ENCODE peak calls at places on chromosomes 12 and 14, in six cellular contexts. Y is endothelial cell of umbilical vein, S is prostate gland, Z is adrenal gland, O is tibial artery, R is cardiac muscle cell. U is an unnamed sample. For H3K4me1, the result is how much of the 10 kb centered on the place peaks cover.

GRCh38 chr14:88871429-88871828 is 47.0 kb downstream of the TTC8 start:
- DNase-seq in Y (no peak), S (no peak), Z (no peak), O (no peak), R (no peak), U (no peak)

GRCh38 chr12:56202366-56202765 is 13.1 kb upstream of the SMARCC2 start:
- DNase-seq in Y (peak), S (no peak), Z (no peak), O (no peak), R (no peak), U (no peak)

GRCh38 chr14:33834101-33834955 is 116.5 kb downstream of the EGLN3 start:
- DNase-seq in Y (no peak), S (no peak), Z (no peak), O (no peak), R (no peak), U (no peak)

GRCh38 chr14:62626416-62626815 is 418.8 kb downstream of the KCNH5 start:
- DNase-seq in Y (no peak), S (no peak), Z (no peak), O (no peak), R (no peak), U (no peak)

GRCh38 chr14:62722406-62722805 is 322.9 kb downstream of the KCNH5 start:
- DNase-seq in Y (no peak), S (no peak), Z (no peak), O (no peak), R (no peak), U (no peak)

GRCh38 chr14:77314043-77314442 is 6.6 kb downstream of the POMT2 start:
- DNase-seq in Y (no peak), S (peak), Z (peak), O (no peak), R (peak), U (no peak)

GRCh38 chr14:106201376-106201775 is 675.0 kb downstream of the TMEM121 start:
- DNase-seq in Y (no peak), S (no peak), Z (no peak), O (no peak), R (no peak), U (no peak)

GRCh38 chr14:52279405-52279804 is 11.9 kb downstream of the PTGDR start:
- DNase-seq in Y (no peak), S (no peak), Z (no peak), O (no peak), R (peak), U (no peak)

GRCh38 chr12:6451348-6452244 is at the start of gene TAPBPL:
- DNase-seq in Y (peak), S (peak), Z (peak), O (peak), R (peak), U (peak)

GRCh38 chr12:105588126-105588525 is 257.6 kb downstream of the C12orf75 start:
- DNase-seq in Y (no peak), S (no peak), Z (no peak), O (no peak), R (no peak), U (no peak)

GRCh38 chr12:71935594-71935993 is 3.1 kb upstream of the TPH2 start:
- DNase-seq in Y (no peak), S (no peak), Z (no peak), O (no peak), R (no peak), U (no peak)

GRCh38 chr12:106248849-106249371 is 1.1 kb upstream of the CKAP4 start:
- DNase-seq in Y (peak), S (no peak), Z (peak), O (peak), R (peak), U (no peak)

GRCh38 chr12:42166501-42166900 is 21.8 kb upstream of the GXYLT1 start:
- DNase-seq in Y (no peak), S (no peak), Z (no peak), O (no peak), R (peak), U (no peak)

GRCh38 chr12:127075981-127076380 is 1191.0 kb upstream of the TMEM132C start:
- DNase-seq in Y (no peak), S (no peak), Z (no peak), O (no peak), R (no peak), U (no peak)

GRCh38 chr12:62724947-62725447 is 210.0 kb downstream of the PPM1H start:
- DNase-seq in Y (peak), S (peak), Z (peak), O (peak), R (peak), U (no peak)

GRCh38 chr12:54374555-54375257 is 9.8 kb downstream of the ZNF385A start:
- DNase-seq in Y (no peak), S (no peak), Z (no peak), O (no peak), R (no peak), U (no peak)

GRCh38 chr14:55399912-55400311 is 11.7 kb downstream of the ATG14 start:
- DNase-seq in Y (peak), S (no peak), Z (no peak), O (no peak), R (no peak), U (no peak)

GRCh38 chr12:6838854-6839253 is 1.9 kb upstream of the GNB3 start:
- DNase-seq in Y (no peak), S (no peak), Z (no peak), O (no peak), R (no peak), U (no peak)

GRCh38 chr14:99658218-99658617 is 13.3 kb downstream of the HHIPL1 start:
- DNase-seq in Y (no peak), S (no peak), Z (no peak), O (no peak), R (no peak), U (no peak)

GRCh38 chr12:42346603-42347002 is 20.6 kb downstream of the PPHLN1 start:
- DNase-seq in Y (no peak), S (no peak), Z (no peak), O (no peak), R (no peak), U (no peak)

GRCh38 chr12:23352670-23353069 is 596.8 kb downstream of the SOX5 start:
- DNase-seq in Y (no peak), S (no peak), Z (no peak), O (no peak), R (no peak), U (no peak)

GRCh38 chr14:68819260-68819691 is 26.4 kb upstream of the ZFP36L1 start:
- DNase-seq in Y (no peak), S (no peak), Z (no peak), O (no peak), R (peak), U (no peak)

GRCh38 chr14:72527591-72527990 is 366.3 kb downstream of the DPF3 start:
- DNase-seq in Y (no peak), S (no peak), Z (no peak), O (no peak), R (no peak), U (no peak)

GRCh38 chr12:48002773-48003218 is 1.5 kb downstream of the COL2A1 start:
- DNase-seq in Y (peak), S (no peak), Z (no peak), O (no peak), R (peak), U (peak)

GRCh38 chr12:130394906-130395305 is 57.2 kb downstream of the PIWIL1 start:
- DNase-seq in Y (no peak), S (no peak), Z (no peak), O (no peak), R (no peak), U (no peak)

GRCh38 chr12:3114671-3115070 is 37.5 kb downstream of the TSPAN9 start:
- DNase-seq in Y (no peak), S (no peak), Z (no peak), O (no peak), R (no peak), U (no peak)

GRCh38 chr12:3115078-3115477 is 37.9 kb downstream of the TSPAN9 start:
- DNase-seq in Y (no peak), S (no peak), Z (no peak), O (no peak), R (no peak), U (no peak)

GRCh38 chr12:3117144-3117581 is 40.0 kb downstream of the TSPAN9 start:
- DNase-seq in Y (peak), S (no peak), Z (no peak), O (no peak), R (peak), U (no peak)

GRCh38 chr12:3117628-3118027 is 40.4 kb downstream of the TSPAN9 start:
- DNase-seq in Y (no peak), S (no peak), Z (no peak), O (no peak), R (peak), U (no peak)

DNA sequence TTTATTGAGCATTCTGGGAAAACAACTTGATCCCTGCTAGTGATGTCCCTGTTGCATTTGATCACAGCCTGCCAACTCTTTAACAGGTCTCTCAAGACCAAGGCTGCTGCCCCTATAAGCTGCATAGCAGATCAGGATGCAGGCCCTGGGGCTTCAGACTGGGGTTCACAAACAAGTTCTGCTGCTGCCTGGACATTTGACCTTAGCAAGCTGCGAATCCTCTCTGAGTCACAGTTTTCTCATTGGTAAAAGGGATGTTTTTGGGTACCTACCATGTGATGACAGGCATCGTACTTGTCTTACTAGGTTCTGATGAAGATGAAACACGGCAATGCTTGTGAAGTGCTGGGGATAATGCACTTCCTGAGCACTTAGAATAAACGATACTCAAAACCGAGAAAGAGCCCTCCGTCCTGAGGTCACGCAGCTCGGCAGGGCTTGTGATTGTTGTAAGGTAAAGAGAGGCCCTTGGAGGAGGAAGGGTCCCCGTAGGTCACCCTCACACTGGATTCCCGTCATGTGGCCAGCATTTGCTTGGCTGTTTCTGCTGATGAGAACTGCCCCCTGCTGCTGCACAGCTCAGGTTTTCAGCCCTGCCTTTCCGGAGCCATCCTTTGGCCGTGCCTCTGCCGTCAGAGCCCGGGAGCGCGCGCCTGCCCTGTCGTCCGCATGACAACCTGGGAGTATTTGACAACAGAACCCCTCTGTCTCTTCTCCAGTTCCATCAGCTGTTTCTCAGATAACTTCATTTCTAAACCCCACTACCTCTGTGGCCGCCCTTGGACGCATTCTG is 39.1 kb downstream of the TSPAN9 start:
- DNase-seq in Y (peak), S (no peak), Z (no peak), O (no peak), R (no peak), U (no peak)
- H3K4me1 ChIP-seq in Y (under half), S (under half), Z (under half), O (under half), R (under half), U (under half)

DNA sequence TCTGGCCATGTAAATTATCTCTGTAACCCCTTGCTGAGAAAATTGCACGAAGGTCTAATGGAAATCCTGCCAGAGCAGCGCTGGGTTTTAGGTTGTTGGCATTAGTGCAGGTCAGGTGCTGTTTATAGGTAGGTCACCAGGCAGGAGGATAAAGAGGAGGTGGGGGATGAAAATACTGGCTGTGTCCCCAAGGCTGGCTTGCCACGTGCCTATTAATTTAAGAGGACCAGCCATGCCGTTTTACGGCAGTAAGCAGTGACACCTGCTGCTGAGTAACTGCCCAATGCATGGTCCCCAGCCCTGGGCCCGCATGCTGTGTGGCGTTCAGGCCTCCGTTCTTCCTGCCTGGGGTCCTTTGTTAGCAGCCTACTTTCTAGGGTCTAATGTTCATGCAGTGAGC is 67.2 kb downstream of the WDR20 start:
- DNase-seq in Y (no peak), S (no peak), Z (no peak), O (no peak), R (no peak), U (no peak)
- TF ChIP-seq CTCF in Y (no peak), S (no peak), Z (no peak), O (no peak), R (no peak), U (no peak)

GRCh38 chr14:90483551-90483950 is 86.7 kb downstream of the CALM1 start:
- DNase-seq in Y (peak), S (no peak), Z (no peak), O (no peak), R (no peak), U (no peak)

GRCh38 chr14:90487031-90487430 is 90.2 kb downstream of the CALM1 start:
- DNase-seq in Y (peak), S (no peak), Z (peak), O (no peak), R (peak), U (no peak)

GRCh38 chr14:90487462-90487861 is 90.6 kb downstream of the CALM1 start:
- DNase-seq in Y (no peak), S (no peak), Z (no peak), O (no peak), R (no peak), U (no peak)

GRCh38 chr14:90483117-90483516 is 86.3 kb downstream of the CALM1 start:
- DNase-seq in Y (no peak), S (no peak), Z (no peak), O (no peak), R (no peak), U (no peak)

GRCh38 chr14:90484291-90484690 is 87.5 kb downstream of the CALM1 start:
- DNase-seq in Y (no peak), S (no peak), Z (no peak), O (no peak), R (no peak), U (no peak)
- H3K4me1 ChIP-seq in Y (under half), S (under half), Z (under half), O (under half), R (under half), U (under half)

GRCh38 chr12:109899783-109900751 is at the start of gene TCHP:
- DNase-seq in Y (peak), S (peak), Z (peak), O (peak), R (peak), U (peak)
- TF ChIP-seq CTCF in Y (peak), S (peak), Z (peak), O (no peak), R (peak), U (peak)

DNA sequence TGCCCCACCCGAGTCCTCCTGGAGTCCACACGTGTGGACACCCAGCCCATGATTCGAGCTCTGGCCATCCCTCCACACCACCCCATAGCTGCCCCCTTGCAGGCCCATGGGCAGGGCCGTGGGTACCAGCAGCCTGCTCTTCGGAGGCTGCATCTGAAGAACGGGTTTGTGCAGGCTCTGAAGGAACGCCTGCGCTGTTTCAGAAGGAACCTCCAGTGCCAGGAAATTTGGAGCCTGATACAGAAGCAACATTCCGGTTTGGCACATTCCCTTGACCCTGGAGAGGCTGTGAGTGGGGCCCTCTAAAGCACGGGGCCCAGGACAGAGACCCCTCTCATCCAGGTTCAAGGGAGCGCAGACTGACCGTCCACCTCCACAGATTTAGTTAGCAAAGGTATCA is 57.0 kb downstream of the ZNF664 start:
- DNase-seq in Y (no peak), S (no peak), Z (no peak), O (no peak), R (peak), U (no peak)
- H3K4me1 ChIP-seq in Y (under half), S (under half), Z (under half), O (under half), R (under half), U (under half)

GRCh38 chr12:99253068-99253467 is 394.5 kb upstream of the GARIN6 start:
- DNase-seq in Y (no peak), S (no peak), Z (no peak), O (no peak), R (no peak), U (no peak)
- TF ChIP-seq CTCF in Y (no peak), S (no peak), Z (no peak), O (no peak), R (no peak), U (peak)

U was measured in testis.